ENCODE peak calls at places on chromosomes 3 and 15, in four cellular contexts. One of them, this sample, is unnamed. For H3K27me3, the result is how much of the 10 kb centered on the place peaks cover.

GRCh38 chr3:125967156-125967555 is 1.8 kb upstream of the ROPN1B start:
- DNase-seq in HCT116: no peak
- DNase-seq in GM23338: no peak
- DNase-seq in mammary epithelial cell: no peak
- DNase-seq in this sample: no peak

GRCh38 chr15:39498642-39499041 is 82.2 kb upstream of the THBS1 start:
- DNase-seq in GM23338: no peak
- DNase-seq in mammary epithelial cell: no peak
- DNase-seq in HCT116: no peak
- DNase-seq in this sample: no peak

GRCh38 chr3:156657440-156657839 is 16.9 kb upstream of the TIPARP start:
- DNase-seq in HCT116: no peak
- DNase-seq in GM23338: no peak
- DNase-seq in mammary epithelial cell: no peak
- DNase-seq in this sample: no peak

GRCh38 chr3:46420931-46421330 is 13.9 kb downstream of the CCRL2 start:
- DNase-seq in mammary epithelial cell: no peak
- DNase-seq in GM23338: no peak
- DNase-seq in HCT116: no peak
- DNase-seq in this sample: no peak

GRCh38 chr3:181709537-181710279 is 2.0 kb upstream of the SOX2 start:
- DNase-seq in mammary epithelial cell: peak
- DNase-seq in GM23338: peak
- DNase-seq in HCT116: peak
- DNase-seq in this sample: peak

GRCh38 chr3:45489730-45490309 is 101.4 kb downstream of the LARS2 start:
- DNase-seq in mammary epithelial cell: peak
- DNase-seq in GM23338: no peak
- DNase-seq in HCT116: no peak
- DNase-seq in this sample: no peak

GRCh38 chr3:99172736-99173657 is 271.5 kb upstream of the DCBLD2 start:
- DNase-seq in HCT116: peak
- DNase-seq in mammary epithelial cell: peak
- DNase-seq in GM23338: peak
- DNase-seq in this sample: peak

GRCh38 chr3:168620854-168621253 is 525.1 kb upstream of the GOLIM4 start:
- DNase-seq in GM23338: peak
- DNase-seq in mammary epithelial cell: no peak
- DNase-seq in HCT116: peak
- DNase-seq in this sample: peak

GRCh38 chr3:15512173-15512572 is 9.3 kb downstream of the COLQ start:
- DNase-seq in mammary epithelial cell: no peak
- DNase-seq in GM23338: no peak
- DNase-seq in HCT116: no peak
- DNase-seq in this sample: peak
- H2AFZ ChIP-seq in mammary epithelial cell: peak
- H2AFZ ChIP-seq in GM23338: no peak
- H2AFZ ChIP-seq in HCT116: no peak
- H2AFZ ChIP-seq in this sample: no peak

GRCh38 chr3:62374375-62374876 is 1.1 kb upstream of the FEZF2 start:
- DNase-seq in HCT116: no peak
- DNase-seq in mammary epithelial cell: peak
- DNase-seq in GM23338: peak
- DNase-seq in this sample: peak

GRCh38 chr3:62373215-62373614 is at the start of gene FEZF2:
- DNase-seq in mammary epithelial cell: no peak
- DNase-seq in GM23338: peak
- DNase-seq in HCT116: no peak
- DNase-seq in this sample: no peak

GRCh38 chr3:62375655-62376054 is 2.3 kb upstream of the FEZF2 start:
- DNase-seq in HCT116: no peak
- DNase-seq in GM23338: peak
- DNase-seq in mammary epithelial cell: no peak
- DNase-seq in this sample: no peak

GRCh38 chr3:62372621-62373041 is 719 bp downstream of the FEZF2 start:
- DNase-seq in GM23338: no peak
- DNase-seq in mammary epithelial cell: no peak
- DNase-seq in HCT116: no peak
- DNase-seq in this sample: no peak

DNA sequence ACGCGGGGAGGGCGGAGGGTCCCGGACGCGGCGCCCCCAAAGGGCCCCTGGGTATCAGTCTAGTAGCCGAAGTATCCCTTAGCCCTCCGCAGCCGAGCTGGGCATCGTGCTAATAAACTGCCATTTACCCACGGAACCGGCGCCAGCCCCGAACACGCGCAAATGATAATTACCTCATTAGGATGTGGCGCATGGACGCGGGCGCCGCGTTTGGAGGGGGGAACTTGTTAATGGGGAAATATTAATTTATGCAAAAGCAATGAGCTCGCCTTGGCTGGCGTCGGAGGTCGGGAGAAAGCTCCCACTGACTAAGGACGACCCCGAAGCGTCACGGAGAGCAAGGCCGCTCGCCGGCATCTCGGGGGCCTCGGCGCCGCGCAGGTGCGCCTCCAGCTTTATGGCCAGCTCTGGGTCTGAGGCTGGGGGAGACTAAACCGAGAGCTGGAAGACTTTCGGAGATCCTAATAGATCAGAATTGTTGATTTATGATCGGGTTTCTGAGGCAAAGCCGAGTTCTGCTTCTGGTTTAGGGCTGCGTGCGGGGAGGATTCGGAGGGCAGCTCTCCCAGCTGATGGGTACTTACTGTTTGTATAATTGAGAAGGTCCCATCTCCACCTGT is 474 bp upstream of the FEZF2 start:
- DNase-seq in GM23338: peak
- DNase-seq in mammary epithelial cell: no peak
- DNase-seq in HCT116: no peak
- DNase-seq in this sample: no peak
- H3K27me3 ChIP-seq in GM23338: half or more
- H3K27me3 ChIP-seq in mammary epithelial cell: half or more
- H3K27me3 ChIP-seq in HCT116: under half
- H3K27me3 ChIP-seq in this sample: half or more

DNA sequence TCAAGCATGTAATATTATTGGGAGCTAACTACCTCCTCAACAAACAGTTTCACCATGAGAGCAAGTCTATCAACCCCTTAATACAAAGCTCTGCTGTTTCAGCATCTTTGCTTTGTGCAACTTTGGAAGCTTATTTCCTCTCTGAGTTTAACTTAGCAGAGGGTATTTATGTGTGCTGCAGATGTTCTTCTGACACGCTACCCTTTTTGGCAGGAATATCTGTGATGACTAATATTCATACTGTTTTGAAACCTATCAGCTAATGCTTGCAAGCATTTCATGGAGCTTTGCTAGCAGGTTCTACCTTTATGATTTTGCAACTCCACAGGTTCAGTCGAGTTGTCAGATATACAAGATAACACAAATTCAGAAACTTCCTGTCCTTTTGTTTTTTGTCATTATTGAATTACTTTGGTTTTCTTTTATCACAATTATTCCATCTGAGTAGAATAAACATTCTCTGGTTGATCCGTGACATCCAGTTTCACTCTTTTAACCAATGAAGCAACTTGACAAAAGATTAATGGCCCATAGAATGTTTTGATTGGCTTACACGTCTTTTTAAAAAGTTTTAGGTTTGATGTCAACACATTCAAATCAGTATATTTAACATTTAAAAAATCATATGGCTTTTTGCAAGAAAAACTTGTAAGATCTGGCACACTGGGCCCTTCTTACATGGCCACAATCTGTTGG is 1.7 kb upstream of the SLC9A9 start:
- DNase-seq in GM23338: no peak
- DNase-seq in HCT116: no peak
- DNase-seq in mammary epithelial cell: peak
- DNase-seq in this sample: peak
- H2AFZ ChIP-seq in GM23338: no peak
- H2AFZ ChIP-seq in HCT116: no peak
- H2AFZ ChIP-seq in mammary epithelial cell: no peak
- H2AFZ ChIP-seq in this sample: no peak

GRCh38 chr3:194314669-194315068 is 36.5 kb downstream of the CPN2 start:
- DNase-seq in HCT116: no peak
- DNase-seq in mammary epithelial cell: no peak
- DNase-seq in GM23338: no peak
- DNase-seq in this sample: no peak
- H3K27me3 ChIP-seq in HCT116: under half
- H3K27me3 ChIP-seq in mammary epithelial cell: under half
- H3K27me3 ChIP-seq in GM23338: under half
- H3K27me3 ChIP-seq in this sample: under half